ENCODE peak calls at places on chromosomes 7 and 10, in four cellular contexts. H, O, X and J are unnamed samples.

GRCh38 chr10:119377431-119377830 is 165.1 kb downstream of the RGS10 start:
- DNase-seq in H (no peak), O (no peak), X (no peak), J (no peak)

GRCh38 chr7:69717221-69717620 is 118.9 kb downstream of the AUTS2 start:
- DNase-seq in H (no peak), O (no peak), X (no peak), J (no peak)

GRCh38 chr10:62690703-62691102 is 113.8 kb upstream of the ADO start:
- DNase-seq in H (no peak), O (no peak), X (no peak), J (no peak)

GRCh38 chr7:150715293-150715692 is 1.1 kb upstream of the GIMAP1 start:
- DNase-seq in H (no peak), O (no peak), X (no peak), J (no peak)

GRCh38 chr10:4639960-4640359 is 186.0 kb upstream of the AKR1E2 start:
- DNase-seq in H (no peak), O (no peak), X (no peak), J (no peak)

GRCh38 chr10:91883549-91884542 is 25.4 kb downstream of the FGFBP3 start:
- DNase-seq in H (peak; percentile 36), O (peak; percentile 48), X (no peak), J (peak; percentile 59)

GRCh38 chr10:29470355-29470705 is 164.4 kb downstream of the SVIL start:
- DNase-seq in H (no peak), O (no peak), X (no peak), J (no peak)

GRCh38 chr7:38630720-38631673 is at the start of gene AMPH:
- DNase-seq in H (peak; percentile 51), O (no peak), X (no peak), J (peak; percentile 90)

GRCh38 chr7:15891151-15891842 is 204.8 kb upstream of the MEOX2 start:
- DNase-seq in H (no peak), O (no peak), X (no peak), J (no peak)

GRCh38 chr10:113126506-113127192 is 176.6 kb downstream of the TCF7L2 start:
- DNase-seq in H (peak; percentile 59), O (peak; percentile 71), X (no peak), J (peak; percentile 90)

GRCh38 chr10:112650588-112651030 is 203.6 kb downstream of the VTI1A start:
- DNase-seq in H (no peak), O (no peak), X (no peak), J (no peak)

GRCh38 chr7:82925331-82925730 is 237.4 kb downstream of the PCLO start:
- DNase-seq in H (no peak), O (no peak), X (no peak), J (no peak)

GRCh38 chr7:106905734-106906133 is 40.7 kb downstream of the PIK3CG start:
- DNase-seq in H (no peak), O (no peak), X (no peak), J (no peak)

GRCh38 chr7:150351587-150352194 is 10.3 kb upstream of the RARRES2 start:
- DNase-seq in H (no peak), O (no peak), X (no peak), J (peak; percentile 26)

GRCh38 chr7:47531584-47532492 is 50.1 kb downstream of the TNS3 start:
- DNase-seq in H (no peak), O (no peak), X (no peak), J (no peak)

GRCh38 chr10:68146133-68146532 is 36.8 kb downstream of the MYPN start:
- DNase-seq in H (no peak), O (no peak), X (no peak), J (no peak)

GRCh38 chr7:39413866-39414668 is 152.1 kb upstream of the YAE1 start:
- DNase-seq in H (peak; percentile 46), O (peak; percentile 66), X (no peak), J (peak; percentile 59)

GRCh38 chr7:139808401-139808800 is 20.7 kb upstream of the TBXAS1 start:
- DNase-seq in H (no peak), O (no peak), X (no peak), J (no peak)

GRCh38 chr10:116385994-116386809 is 41.4 kb upstream of the PNLIPRP3 start:
- DNase-seq in H (no peak), O (no peak), X (no peak), J (no peak)

GRCh38 chr10:132212816-132213215 is 26.1 kb downstream of the DPYSL4 start:
- DNase-seq in H (no peak), O (no peak), X (no peak), J (no peak)

GRCh38 chr10:80484243-80484642 is 30.1 kb downstream of the TSPAN14 start:
- DNase-seq in H (no peak), O (peak; percentile 31), X (no peak), J (no peak)